ENCODE peak calls at places on chromosomes 1 and 21, in nine cellular contexts. E is ACHN; Z is AG08396; A is PC-3; W is neural crest cell; G is IMR-90; U is AG08395; Y is NCI-H1105; S is activated CD8-positive, alpha-beta memory T cell treated with anti-CD3 and anti-CD28 coated beads for 4 hours. N is an unnamed sample.

GRCh38 chr1:30847358-30847972 is 61.1 kb downstream of the SDC3 start:
- DNase-seq in S (no peak), Z (peak), E (no peak), Y (no peak), U (no peak), G (peak), A (no peak), W (peak), N (peak)

GRCh38 chr1:54553781-54554313 is 5.8 kb downstream of the ACOT11 start:
- DNase-seq in A (no peak), E (no peak), Y (no peak), Z (no peak), S (no peak), W (no peak), U (no peak), G (no peak), N (no peak)

GRCh38 chr1:217965156-217965786 is 319.8 kb upstream of the RRP15 start:
- DNase-seq in Y (no peak), W (no peak), G (no peak), E (no peak), A (no peak), S (no peak), Z (no peak), U (no peak), N (no peak)

GRCh38 chr1:229037806-229038405 is 233.0 kb upstream of the RAB4A start:
- DNase-seq in S (no peak), A (no peak), W (no peak), E (no peak), U (no peak), G (peak), Z (no peak), Y (no peak), N (peak)

GRCh38 chr1:147627435-147628110 is 42.8 kb downstream of the ACP6 start:
- DNase-seq in Z (peak), W (peak), U (peak), S (peak), G (peak), E (peak), Y (peak), A (peak), N (peak)

GRCh38 chr1:217348960-217349664 is 281.8 kb downstream of the GPATCH2 start:
- DNase-seq in U (no peak), W (no peak), A (peak), E (no peak), Z (no peak), S (no peak), G (no peak), Y (no peak), N (no peak)

GRCh38 chr1:24905355-24905978 is 24.6 kb downstream of the RUNX3 start:
- DNase-seq in A (no peak), U (no peak), W (no peak), Y (no peak), Z (no peak), E (no peak), G (no peak), S (no peak), N (no peak)

GRCh38 chr21:28899744-28900143 is 92.9 kb downstream of the LTN1 start:
- DNase-seq in G (peak), E (no peak), S (no peak), A (peak), Z (no peak), W (no peak), U (no peak), Y (no peak), N (peak)

GRCh38 chr1:219215477-219215876 is 41.8 kb downstream of the LYPLAL1 start:
- DNase-seq in Y (no peak), G (no peak), U (no peak), Z (no peak), W (no peak), A (no peak), S (no peak), E (no peak), N (no peak)

GRCh38 chr1:6811587-6811986 is 26.3 kb downstream of the CAMTA1 start:
- DNase-seq in E (no peak), W (no peak), S (no peak), A (no peak), Z (no peak), Y (no peak), U (no peak), G (no peak), N (no peak)

GRCh38 chr1:201594575-201595245 is 55.8 kb downstream of the NAV1 start:
- DNase-seq in W (peak), Z (peak), S (no peak), U (peak), G (peak), A (no peak), E (no peak), Y (no peak), N (peak)

GRCh38 chr1:50329332-50329932 is 93.8 kb downstream of the DMRTA2 start:
- DNase-seq in W (no peak), U (no peak), G (no peak), Z (no peak), Y (no peak), E (no peak), S (no peak), A (peak), N (no peak)

GRCh38 chr1:197917553-197917812 is 311 bp downstream of the LHX9 start:
- DNase-seq in E (no peak), S (no peak), Z (no peak), W (no peak), G (no peak), A (no peak), Y (no peak), U (no peak), N (no peak)

GRCh38 chr1:63480057-63480456 is 43.0 kb downstream of the ITGB3BP start:
- DNase-seq in E (no peak), S (no peak), G (no peak), Y (no peak), Z (no peak), A (no peak), W (no peak), U (no peak), N (no peak)

GRCh38 chr1:55955237-55955636 is 624.1 kb downstream of the PLPP3 start:
- DNase-seq in E (no peak), Y (no peak), U (peak), A (peak), S (no peak), Z (peak), G (peak), W (no peak), N (peak)

GRCh38 chr1:10648689-10649483 is 147.6 kb downstream of the CASZ1 start:
- DNase-seq in U (no peak), A (no peak), Z (no peak), E (no peak), S (no peak), G (no peak), W (no peak), Y (no peak), N (peak)

GRCh38 chr1:178484698-178485225 is 12.0 kb downstream of the CLEC20A start:
- DNase-seq in S (no peak), W (no peak), Y (no peak), A (no peak), E (no peak), G (no peak), U (no peak), Z (no peak), N (no peak)

GRCh38 chr1:209875510-209875909 is 47.7 kb downstream of the UTP25 start:
- DNase-seq in Z (peak), Y (peak), A (peak), G (peak), S (no peak), U (peak), E (peak), W (no peak), N (peak)

GRCh38 chr1:167110586-167110985 is 16.7 kb downstream of the STYXL2 start:
- DNase-seq in W (no peak), U (no peak), G (no peak), Y (no peak), E (no peak), A (no peak), S (no peak), Z (no peak), N (no peak)

GRCh38 chr1:237556911-237557310 is 333.8 kb downstream of the ZP4 start:
- DNase-seq in S (no peak), G (no peak), A (no peak), Y (no peak), U (no peak), Z (no peak), E (no peak), W (no peak), N (no peak)